ENCODE peak calls at places on chromosomes 12 and 14, in five cellular contexts. K, T, X, U and I are unnamed samples.

GRCh38 chr14:54946500-54946899 is 43.9 kb upstream of the GCH1 start:
- DNase-seq in T (no peak), X (no peak), U (no peak), K (no peak), I (no peak)

GRCh38 chr14:86852530-86852929 is 1140.5 kb downstream of the GALC start:
- DNase-seq in K (no peak), X (peak), T (no peak), U (no peak), I (peak)

GRCh38 chr12:130227641-130228040 is 65.4 kb downstream of the FZD10 start:
- DNase-seq in X (no peak), K (no peak), T (no peak), U (no peak), I (no peak)

GRCh38 chr14:96962337-96962736 is 165.2 kb downstream of the VRK1 start:
- DNase-seq in X (no peak), T (no peak), K (no peak), U (peak), I (no peak)

GRCh38 chr14:92844220-92844619 is 50.1 kb downstream of the GOLGA5 start:
- DNase-seq in U (no peak), T (no peak), X (no peak), K (no peak), I (no peak)

GRCh38 chr12:47981496-47982260 is 18.3 kb downstream of the TMEM106C start:
- DNase-seq in T (no peak), X (no peak), U (no peak), K (no peak), I (no peak)

GRCh38 chr14:72479471-72479931 is 414.4 kb downstream of the DPF3 start:
- DNase-seq in X (peak), T (no peak), U (peak), K (no peak), I (no peak)

GRCh38 chr14:92336363-92336762 is 13.4 kb downstream of the SLC24A4 start:
- DNase-seq in U (no peak), X (no peak), T (no peak), K (no peak), I (no peak)

GRCh38 chr14:71473843-71474242 is 458.4 kb upstream of the RGS6 start:
- DNase-seq in T (no peak), X (no peak), U (no peak), K (no peak), I (no peak)

GRCh38 chr14:103646189-103646588 is 17.2 kb downstream of the KLC1 start:
- DNase-seq in X (no peak), U (no peak), K (no peak), T (no peak), I (no peak)

GRCh38 chr12:18239561-18239960 is 21.8 kb upstream of the PIK3C2G start:
- DNase-seq in U (no peak), X (no peak), K (no peak), T (no peak), I (peak)

GRCh38 chr12:6222009-6222702 is 22.0 kb downstream of the CD9 start:
- DNase-seq in K (peak), X (no peak), U (no peak), T (peak), I (peak)

GRCh38 chr12:98587084-98587483 is 6.4 kb upstream of the SLC25A3 start:
- DNase-seq in T (no peak), U (no peak), K (no peak), X (no peak), I (no peak)

GRCh38 chr12:91951571-91951970 is 194.1 kb downstream of the BTG1 start:
- DNase-seq in X (peak), U (no peak), T (no peak), K (peak), I (no peak)

GRCh38 chr14:36513012-36513420 is 7.0 kb downstream of the NKX2-1 start:
- DNase-seq in U (peak), K (no peak), T (no peak), X (no peak), I (no peak)

GRCh38 chr12:51848843-51849735 is 571 bp upstream of the FIGNL2 start:
- DNase-seq in X (no peak), T (peak), K (peak), U (peak), I (peak)

GRCh38 chr12:85872497-85873091 is 1.5 kb upstream of the NTS start:
- DNase-seq in T (peak), K (peak), X (peak), U (peak), I (peak)

GRCh38 chr14:33836203-33836894 is 114.5 kb downstream of the EGLN3 start:
- DNase-seq in T (no peak), K (peak), X (no peak), U (no peak), I (no peak)

GRCh38 chr12:68236421-68237059 is 10.9 kb upstream of the IL26 start:
- DNase-seq in T (no peak), U (no peak), K (peak), X (no peak), I (no peak)

GRCh38 chr14:61388976-61389576 is 67.7 kb downstream of the PRKCH start:
- DNase-seq in K (peak), X (no peak), U (no peak), T (no peak), I (peak)

GRCh38 chr12:15728118-15728598 is 61.0 kb downstream of the EPS8 start:
- DNase-seq in X (peak), T (no peak), U (no peak), K (no peak), I (peak)

GRCh38 chr14:100442036-100442435 is 118.9 kb downstream of the SLC25A47 start:
- DNase-seq in U (no peak), X (no peak), K (no peak), T (no peak), I (no peak)

GRCh38 chr14:68638056-68638816 is 154.6 kb downstream of the ZFP36L1 start:
- DNase-seq in X (peak), T (no peak), K (no peak), U (no peak), I (no peak)

GRCh38 chr12:538731-539539 is 79.2 kb downstream of the B4GALNT3 start:
- DNase-seq in T (no peak), X (peak), K (no peak), U (no peak), I (peak)

GRCh38 chr12:93572712-93573551 is 457 bp downstream of the SOCS2 start:
- DNase-seq in X (peak), K (peak), U (peak), T (peak), I (peak)

DNA sequence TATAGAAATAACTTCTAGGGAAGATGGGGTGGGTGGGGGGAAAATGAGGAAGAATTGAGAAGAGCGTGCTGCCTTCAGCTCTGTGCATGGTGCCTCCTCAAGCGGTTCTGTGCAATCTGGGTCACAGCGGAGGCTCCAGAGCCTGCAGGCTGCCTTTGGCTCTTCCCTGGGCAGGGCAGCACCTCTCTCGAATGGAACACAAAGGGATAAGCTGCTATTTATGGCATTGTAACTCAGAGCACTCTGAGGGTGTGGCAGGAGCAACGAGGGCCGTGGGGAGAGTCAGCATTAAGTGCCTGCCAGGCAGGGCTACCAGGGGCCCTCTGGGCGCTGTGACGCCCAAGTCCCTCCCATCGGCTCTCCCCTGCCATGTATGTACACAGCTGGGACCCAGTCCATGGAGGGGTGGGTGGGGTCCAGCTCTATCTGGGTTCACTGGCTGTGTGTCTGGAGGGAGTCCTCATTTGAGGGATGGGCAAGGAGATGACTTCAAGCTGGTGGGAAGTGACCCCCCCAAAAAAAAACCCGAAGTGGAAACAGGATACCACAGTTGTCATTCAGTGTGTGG is 44.1 kb upstream of the OAS1 start:
- DNase-seq in U (no peak), K (no peak), X (no peak), T (no peak), I (no peak)
- H3K23ac ChIP-seq in U (no peak), K (no peak), X (no peak), T (no peak), I (no peak)

GRCh38 chr12:13252616-13253015 is 56.1 kb downstream of the EMP1 start:
- DNase-seq in T (no peak), X (no peak), U (no peak), K (no peak), I (no peak)
- H3K18ac ChIP-seq in T (no peak), X (no peak), U (no peak), K (no peak), I (no peak)

GRCh38 chr12:52947738-52948423 is 1.0 kb upstream of the KRT18 start:
- DNase-seq in U (peak), X (no peak), K (peak), T (no peak), I (no peak)
- H4K8ac ChIP-seq in U (no peak), X (no peak), K (peak), T (no peak), I (peak)

GRCh38 chr12:110280784-110281548 is at the start of gene ATP2A2:
- DNase-seq in U (peak), T (peak), X (peak), K (peak), I (peak)
- H3K23ac ChIP-seq in U (peak), T (peak), X (peak), K (peak), I (peak)

GRCh38 chr12:109273354-109273753 is 35.7 kb downstream of the FOXN4 start:
- DNase-seq in U (peak), T (no peak), K (no peak), X (no peak), I (no peak)
- H3K18ac ChIP-seq in U (no peak), T (peak), K (no peak), X (no peak), I (no peak)

GRCh38 chr12:69523433-69524330 is 53.5 kb downstream of the FRS2 start:
- DNase-seq in K (no peak), X (no peak), U (no peak), T (no peak), I (no peak)
- H4K8ac ChIP-seq in K (no peak), X (no peak), U (no peak), T (no peak), I (no peak)

DNA sequence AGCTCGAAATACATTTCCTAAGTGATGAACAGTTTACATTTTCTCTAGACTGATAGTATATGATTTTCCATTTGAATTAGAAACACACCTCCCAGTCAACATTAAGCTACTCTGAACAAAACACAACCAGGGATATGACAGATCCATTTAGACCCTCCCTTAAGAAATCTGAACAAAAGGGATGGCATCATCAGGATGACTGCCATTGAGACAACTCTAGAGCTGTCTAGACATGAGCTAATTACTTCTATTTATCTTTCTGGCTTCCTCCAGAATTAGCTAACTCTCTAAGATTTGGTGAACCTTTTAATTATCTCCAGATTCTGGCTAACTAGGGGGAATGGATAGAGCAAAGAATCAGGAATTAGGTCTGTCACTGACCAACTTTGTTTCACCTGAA is 92.9 kb upstream of the IGF1 start:
- DNase-seq in K (no peak), T (no peak), U (no peak), X (no peak), I (peak)
- H3K23ac ChIP-seq in K (no peak), T (no peak), U (no peak), X (no peak), I (no peak)

GRCh38 chr12:123396543-123396942 is 12.6 kb downstream of the KMT5A start:
- DNase-seq in X (no peak), T (no peak), U (no peak), K (no peak), I (no peak)

GRCh38 chr12:123396954-123397353 is 13.0 kb downstream of the KMT5A start:
- DNase-seq in T (no peak), K (no peak), U (no peak), X (no peak), I (no peak)

GRCh38 chr12:123397400-123397799 is 13.5 kb downstream of the KMT5A start:
- DNase-seq in T (no peak), X (no peak), K (no peak), U (no peak), I (no peak)

GRCh38 chr12:123398918-123399617 is 15.1 kb downstream of the KMT5A start:
- DNase-seq in U (no peak), T (no peak), K (no peak), X (no peak), I (no peak)

GRCh38 chr12:123398177-123398916 is 14.4 kb downstream of the KMT5A start:
- DNase-seq in X (peak), T (no peak), U (no peak), K (no peak), I (no peak)
- H3K18ac ChIP-seq in X (no peak), T (no peak), U (no peak), K (peak), I (no peak)

GRCh38 chr12:120264511-120265202 is 873 bp downstream of the PXN start:
- DNase-seq in T (no peak), U (no peak), X (no peak), K (no peak), I (no peak)
- H4K8ac ChIP-seq in T (no peak), U (no peak), X (peak), K (peak), I (peak)